ENCODE peak calls at places on chromosome 18, in six cellular contexts. I is transverse colon; T is left lung; E is A549; H is naive thymus-derived CD4-positive, alpha-beta T cell; C is activated T-helper 1 cell treated with anti-CD3 and anti-CD28 coated beads, Interleukin-12 subunit alpha, Interleukin-12 subunit beta, Interleukin-2, Interleukin-4 antibody, amounts not matched to agents 30 ng/mL and 10 ng/mL and 1 ng/mL, durations not matched to agents 14 hours and 24 hours and 36 hours. D is an unnamed sample.

GRCh38 chr18:23963443-23964185 is 50.9 kb upstream of the TTC39C start:
- DNase-seq in I (no peak), C (no peak), T (no peak), E (peak; percentile 12), H (no peak), D (no peak)

GRCh38 chr18:63016270-63016669 is 300.9 kb downstream of the PHLPP1 start:
- DNase-seq in H (peak; percentile 34), E (peak; percentile 41), I (peak; percentile 37), C (no peak), T (no peak), D (no peak)

GRCh38 chr18:1296237-1296636 is 391.6 kb downstream of the ADCYAP1 start:
- DNase-seq in H (no peak), T (no peak), C (no peak), E (no peak), I (no peak), D (no peak)

GRCh38 chr18:31575515-31576246 is 16.0 kb upstream of the TTR start:
- DNase-seq in H (no peak), T (no peak), C (no peak), I (no peak), E (no peak), D (no peak)

GRCh38 chr18:35581555-35582309 is at the start of gene GALNT1:
- DNase-seq in E (no peak), H (no peak), T (peak; percentile 39), C (peak; percentile 7), I (no peak), D (no peak)

GRCh38 chr18:68983126-68983525 is 185.2 kb downstream of the CCDC102B start:
- DNase-seq in C (no peak), I (no peak), H (no peak), E (no peak), T (no peak), D (no peak)

GRCh38 chr18:76838182-76838581 is 15.8 kb downstream of the ZNF236 start:
- DNase-seq in E (no peak), T (no peak), H (no peak), I (no peak), C (no peak), D (no peak)

GRCh38 chr18:12393998-12394397 is 13.7 kb upstream of the PRELID3A start:
- DNase-seq in C (no peak), I (peak; percentile 51), E (peak; percentile 53), T (no peak), H (no peak), D (no peak)

GRCh38 chr18:7568426-7568825 is 1.3 kb downstream of the PTPRM start:
- DNase-seq in C (no peak), H (no peak), E (no peak), T (peak; percentile 39), I (peak; percentile 9), D (peak; percentile 77)

GRCh38 chr18:23225518-23225917 is 90.2 kb downstream of the CABLES1 start:
- DNase-seq in E (no peak), I (no peak), H (no peak), T (no peak), C (no peak), D (no peak)

GRCh38 chr18:61551586-61551985 is 218.4 kb downstream of the CDH20 start:
- DNase-seq in E (peak; percentile 71), H (no peak), I (peak; percentile 20), C (no peak), T (no peak), D (no peak)

GRCh38 chr18:58599106-58599505 is 29.8 kb downstream of the ALPK2 start:
- DNase-seq in E (no peak), I (no peak), H (no peak), T (no peak), C (no peak), D (no peak)

GRCh38 chr18:2425426-2426317 is 145.6 kb downstream of the METTL4 start:
- DNase-seq in I (no peak), E (no peak), C (no peak), H (no peak), T (no peak), D (no peak)

GRCh38 chr18:3230401-3231334 is 10.9 kb upstream of the MYOM1 start:
- DNase-seq in T (peak; percentile 37), I (peak; percentile 52), E (peak; percentile 49), C (no peak), H (no peak), D (no peak)

GRCh38 chr18:961644-962355 is 57.1 kb downstream of the ADCYAP1 start:
- DNase-seq in I (peak; percentile 29), T (no peak), H (no peak), C (peak; percentile 5), E (peak; percentile 14), D (no peak)

GRCh38 chr18:58674863-58675472 is 3.7 kb downstream of the MALT1 start:
- DNase-seq in I (no peak), E (no peak), C (no peak), T (no peak), H (no peak), D (no peak)

GRCh38 chr18:34158881-34159690 is 65.6 kb downstream of the NOL4 start:
- DNase-seq in E (no peak), I (no peak), H (no peak), T (peak; percentile 31), C (no peak), D (peak; percentile 74)

GRCh38 chr18:62716679-62717058 is 1.3 kb downstream of the PHLPP1 start:
- DNase-seq in C (peak; percentile 26), I (peak; percentile 63), T (peak; percentile 57), E (peak; percentile 21), H (no peak), D (peak; percentile 78)

GRCh38 chr18:58632557-58632956 is 3.7 kb upstream of the ALPK2 start:
- DNase-seq in I (no peak), H (no peak), C (no peak), T (no peak), E (no peak), D (no peak)

GRCh38 chr18:58792086-58792485 is 72.6 kb upstream of the ZNF532 start:
- DNase-seq in H (no peak), I (peak; percentile 31), T (no peak), E (no peak), C (no peak), D (no peak)

GRCh38 chr18:77086656-77087390 is 45.8 kb downstream of the MBP start:
- DNase-seq in C (no peak), T (no peak), H (no peak), I (peak; percentile 58), E (no peak), D (no peak)

GRCh38 chr18:28398491-28398890 is 221.6 kb upstream of the CDH2 start:
- DNase-seq in C (no peak), T (no peak), H (no peak), E (no peak), I (no peak), D (no peak)

GRCh38 chr18:10121028-10121427 is 207.2 kb downstream of the VAPA start:
- DNase-seq in T (no peak), E (no peak), H (no peak), C (no peak), I (no peak), D (no peak)

GRCh38 chr18:78856569-78857200 is 122.9 kb upstream of the SALL3 start:
- DNase-seq in E (no peak), C (no peak), H (no peak), T (no peak), I (no peak), D (no peak)

GRCh38 chr18:38367473-38367872 is 801.9 kb upstream of the CELF4 start:
- DNase-seq in E (no peak), I (no peak), C (no peak), H (no peak), T (no peak), D (no peak)

GRCh38 chr18:73258375-73259087 is 390.7 kb upstream of the NETO1 start:
- DNase-seq in C (no peak), T (no peak), E (peak; percentile 42), H (no peak), I (no peak), D (no peak)

GRCh38 chr18:45783097-45784075 is 42.1 kb upstream of the SIGLEC15 start:
- DNase-seq in E (peak; percentile 30), H (no peak), C (no peak), T (no peak), I (no peak), D (no peak)

GRCh38 chr18:66534110-66534509 is 69.8 kb downstream of the CDH19 start:
- DNase-seq in H (no peak), C (no peak), T (no peak), E (no peak), I (no peak), D (no peak)

GRCh38 chr18:69655816-69656215 is 255.1 kb downstream of the DOK6 start:
- DNase-seq in I (no peak), E (no peak), T (no peak), C (no peak), H (no peak), D (no peak)

GRCh38 chr18:35387367-35387685 is 10.2 kb upstream of the ZNF396 start:
- DNase-seq in E (no peak), T (no peak), H (no peak), C (no peak), I (no peak), D (no peak)

GRCh38 chr18:57294547-57294946 is 57.8 kb upstream of the ST8SIA3 start:
- DNase-seq in C (no peak), H (no peak), I (no peak), T (no peak), E (no peak), D (no peak)

GRCh38 chr18:9325716-9326115 is 8.9 kb upstream of the TWSG1 start:
- DNase-seq in I (no peak), C (no peak), E (no peak), H (no peak), T (no peak), D (no peak)

GRCh38 chr18:59514193-59514592 is 155.1 kb upstream of the LMAN1 start:
- DNase-seq in I (peak; percentile 20), E (no peak), H (no peak), T (peak; percentile 47), C (no peak), D (no peak)

GRCh38 chr18:9792565-9793226 is 84.6 kb downstream of the RAB31 start:
- DNase-seq in T (no peak), H (no peak), E (peak; percentile 27), C (no peak), I (no peak), D (no peak)

GRCh38 chr18:13452448-13452811 is 233.9 kb downstream of the LDLRAD4 start:
- DNase-seq in T (no peak), C (no peak), E (peak; percentile 31), H (no peak), I (no peak), D (no peak)

GRCh38 chr18:77208969-77209368 is 40.7 kb upstream of the GALR1 start:
- DNase-seq in E (no peak), C (peak; percentile 36), H (peak; percentile 34), I (peak; percentile 57), T (peak; percentile 53), D (no peak)

GRCh38 chr18:57802869-57803118 is 321 bp downstream of the ATP8B1 start:
- DNase-seq in I (no peak), T (no peak), E (no peak), H (no peak), C (no peak), D (no peak)